ENCODE peak calls at places on chromosomes 11 and 22, in five cellular contexts. One of them, this sample, is unnamed.

GRCh38 chr11:13222285-13222684 is 55.3 kb upstream of the BMAL1 start:
- DNase-seq in stomach: no peak
- DNase-seq in MG63: no peak
- DNase-seq in left ventricle myocardium inferior: no peak
- DNase-seq in mammary epithelial cell: peak; percentile 80
- DNase-seq in this sample: no peak

GRCh38 chr11:118448294-118448693 is 12.0 kb downstream of the KMT2A start:
- DNase-seq in stomach: no peak
- DNase-seq in left ventricle myocardium inferior: no peak
- DNase-seq in MG63: no peak
- DNase-seq in mammary epithelial cell: peak; percentile 33
- DNase-seq in this sample: no peak

GRCh38 chr11:19958218-19958617 is 202.1 kb downstream of the DBX1 start:
- DNase-seq in left ventricle myocardium inferior: no peak
- DNase-seq in stomach: no peak
- DNase-seq in mammary epithelial cell: no peak
- DNase-seq in MG63: no peak
- DNase-seq in this sample: no peak

GRCh38 chr11:46416656-46417055 is 25.1 kb upstream of the CHRM4 start:
- DNase-seq in MG63: no peak
- DNase-seq in mammary epithelial cell: no peak
- DNase-seq in stomach: no peak
- DNase-seq in left ventricle myocardium inferior: no peak
- DNase-seq in this sample: no peak

GRCh38 chr22:50581950-50582561 is 593 bp downstream of the CHKB start:
- DNase-seq in stomach: no peak
- DNase-seq in left ventricle myocardium inferior: no peak
- DNase-seq in MG63: no peak
- DNase-seq in mammary epithelial cell: peak; percentile 19
- DNase-seq in this sample: no peak

GRCh38 chr11:126336646-126337045 is 18.8 kb upstream of the ST3GAL4 start:
- DNase-seq in MG63: no peak
- DNase-seq in stomach: no peak
- DNase-seq in left ventricle myocardium inferior: no peak
- DNase-seq in mammary epithelial cell: no peak
- DNase-seq in this sample: peak; percentile 17

GRCh38 chr11:130426223-130427048 is 2.0 kb downstream of the ADAMTS8 start:
- DNase-seq in mammary epithelial cell: no peak
- DNase-seq in left ventricle myocardium inferior: no peak
- DNase-seq in stomach: no peak
- DNase-seq in MG63: no peak
- DNase-seq in this sample: no peak

GRCh38 chr11:87299041-87299481 is 261.3 kb downstream of the TMEM135 start:
- DNase-seq in left ventricle myocardium inferior: no peak
- DNase-seq in stomach: no peak
- DNase-seq in MG63: no peak
- DNase-seq in mammary epithelial cell: peak; percentile 8
- DNase-seq in this sample: no peak

GRCh38 chr22:46596032-46596441 is 24.1 kb upstream of the GRAMD4 start:
- DNase-seq in stomach: no peak
- DNase-seq in mammary epithelial cell: no peak
- DNase-seq in left ventricle myocardium inferior: peak; percentile 67
- DNase-seq in MG63: no peak
- DNase-seq in this sample: no peak

GRCh38 chr11:72641900-72642814 is 32.1 kb downstream of the PDE2A start:
- DNase-seq in MG63: peak; percentile 25
- DNase-seq in left ventricle myocardium inferior: peak; percentile 51
- DNase-seq in mammary epithelial cell: peak; percentile 24
- DNase-seq in stomach: peak; percentile 39
- DNase-seq in this sample: no peak

GRCh38 chr22:32695451-32695891 is 106.0 kb upstream of the TIMP3 start:
- DNase-seq in mammary epithelial cell: peak; percentile 69
- DNase-seq in MG63: peak; percentile 65
- DNase-seq in left ventricle myocardium inferior: no peak
- DNase-seq in stomach: no peak
- DNase-seq in this sample: no peak

GRCh38 chr11:122186439-122187080 is 70.5 kb upstream of the BLID start:
- DNase-seq in stomach: no peak
- DNase-seq in MG63: peak; percentile 54
- DNase-seq in left ventricle myocardium inferior: no peak
- DNase-seq in mammary epithelial cell: peak; percentile 97
- DNase-seq in this sample: no peak

GRCh38 chr11:129282634-129283033 is 90.5 kb upstream of the ARHGAP32 start:
- DNase-seq in stomach: no peak
- DNase-seq in mammary epithelial cell: no peak
- DNase-seq in left ventricle myocardium inferior: no peak
- DNase-seq in MG63: no peak
- DNase-seq in this sample: no peak

GRCh38 chr22:31446767-31447166 is 42.9 kb downstream of the EIF4ENIF1 start:
- DNase-seq in left ventricle myocardium inferior: no peak
- DNase-seq in MG63: no peak
- DNase-seq in stomach: no peak
- DNase-seq in mammary epithelial cell: no peak
- DNase-seq in this sample: no peak

GRCh38 chr11:9600651-9601040 is 27.2 kb downstream of the WEE1 start:
- DNase-seq in MG63: no peak
- DNase-seq in left ventricle myocardium inferior: no peak
- DNase-seq in stomach: no peak
- DNase-seq in mammary epithelial cell: peak; percentile 94
- DNase-seq in this sample: no peak

GRCh38 chr22:43129426-43130425 is 13.5 kb downstream of the MCAT start:
- DNase-seq in MG63: no peak
- DNase-seq in stomach: no peak
- DNase-seq in left ventricle myocardium inferior: no peak
- DNase-seq in mammary epithelial cell: no peak
- DNase-seq in this sample: no peak

GRCh38 chr22:31295831-31296230 is 3.5 kb upstream of the PIK3IP1 start:
- DNase-seq in left ventricle myocardium inferior: no peak
- DNase-seq in mammary epithelial cell: peak; percentile 42
- DNase-seq in stomach: no peak
- DNase-seq in MG63: no peak
- DNase-seq in this sample: no peak

GRCh38 chr11:6745465-6746015 is 26.2 kb downstream of the OR2AG2 start:
- DNase-seq in left ventricle myocardium inferior: no peak
- DNase-seq in mammary epithelial cell: no peak
- DNase-seq in MG63: no peak
- DNase-seq in stomach: no peak
- DNase-seq in this sample: no peak

GRCh38 chr11:35897019-35897418 is 46.8 kb upstream of the LDLRAD3 start:
- DNase-seq in mammary epithelial cell: no peak
- DNase-seq in left ventricle myocardium inferior: no peak
- DNase-seq in stomach: no peak
- DNase-seq in MG63: no peak
- DNase-seq in this sample: no peak

GRCh38 chr22:50473855-50474671 is 772 bp downstream of the SBF1 start:
- DNase-seq in mammary epithelial cell: peak; percentile 47
- DNase-seq in stomach: peak; percentile 49
- DNase-seq in left ventricle myocardium inferior: peak; percentile 33
- DNase-seq in MG63: peak; percentile 59
- DNase-seq in this sample: no peak

GRCh38 chr11:70028147-70028855 is 49.8 kb upstream of the ANO1 start:
- DNase-seq in stomach: no peak
- DNase-seq in mammary epithelial cell: no peak
- DNase-seq in left ventricle myocardium inferior: no peak
- DNase-seq in MG63: no peak
- DNase-seq in this sample: no peak

GRCh38 chr11:20162824-20163777 is 2.8 kb upstream of the DBX1 start:
- DNase-seq in stomach: no peak
- DNase-seq in mammary epithelial cell: peak; percentile 22
- DNase-seq in MG63: peak; percentile 32
- DNase-seq in left ventricle myocardium inferior: no peak
- DNase-seq in this sample: no peak

GRCh38 chr22:32204856-32205722 is at the start of gene RFPL2:
- DNase-seq in mammary epithelial cell: peak; percentile 68
- DNase-seq in stomach: no peak
- DNase-seq in MG63: peak; percentile 71
- DNase-seq in left ventricle myocardium inferior: no peak
- DNase-seq in this sample: no peak

GRCh38 chr11:126891556-126892217 is 108.9 kb downstream of the KIRREL3 start:
- DNase-seq in MG63: peak; percentile 81
- DNase-seq in left ventricle myocardium inferior: peak; percentile 26
- DNase-seq in stomach: no peak
- DNase-seq in mammary epithelial cell: no peak
- DNase-seq in this sample: no peak

GRCh38 chr11:85783758-85784157 is 27.2 kb downstream of the SYTL2 start:
- DNase-seq in stomach: no peak
- DNase-seq in left ventricle myocardium inferior: no peak
- DNase-seq in mammary epithelial cell: peak; percentile 35
- DNase-seq in MG63: no peak
- DNase-seq in this sample: no peak

GRCh38 chr11:13278620-13279486 is 1.3 kb downstream of the BMAL1 start:
- DNase-seq in stomach: no peak
- DNase-seq in mammary epithelial cell: no peak
- DNase-seq in left ventricle myocardium inferior: peak; percentile 18
- DNase-seq in MG63: peak; percentile 14
- DNase-seq in this sample: no peak

DNA sequence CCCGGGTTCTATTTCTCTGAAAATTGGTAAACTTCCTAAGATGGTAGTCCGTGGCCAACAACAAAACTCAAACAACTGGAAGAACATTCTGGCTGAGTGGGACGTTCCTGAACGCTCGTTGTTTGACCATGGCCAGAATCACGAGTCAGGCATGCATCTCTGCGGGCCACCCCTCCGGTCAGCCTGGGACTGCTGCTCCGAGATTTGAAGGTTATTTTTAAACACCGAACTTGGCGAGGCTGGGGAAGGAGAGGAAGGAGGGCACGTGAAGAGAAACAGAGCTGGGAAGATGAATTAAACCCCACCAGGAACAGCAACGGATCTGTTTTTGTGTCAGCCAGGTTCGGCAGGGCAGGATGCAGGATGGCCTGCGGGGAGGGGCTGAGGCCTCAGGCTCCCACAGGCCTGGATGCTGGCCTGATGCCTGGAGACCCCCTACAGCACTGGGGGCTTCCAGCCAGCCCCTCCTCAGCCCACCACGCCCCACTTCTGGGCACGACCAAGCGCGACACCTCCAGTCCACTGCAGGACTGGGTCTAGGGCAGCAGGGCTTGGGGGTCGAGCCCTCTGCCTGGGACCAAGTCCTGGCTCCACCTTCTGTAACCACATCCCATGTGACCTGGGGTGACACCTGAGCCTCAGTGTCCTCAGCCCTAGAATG is 5.1 kb downstream of the SHISAL1 start:
- DNase-seq in MG63: no peak
- DNase-seq in stomach: no peak
- DNase-seq in mammary epithelial cell: no peak
- DNase-seq in left ventricle myocardium inferior: no peak
- DNase-seq in this sample: no peak
- H3K36me3 ChIP-seq in MG63: peaks cover 10% of the 10 kb centered on the region
- H3K36me3 ChIP-seq in stomach: no peaks in the 10 kb centered on the region
- H3K36me3 ChIP-seq in mammary epithelial cell: no peaks in the 10 kb centered on the region
- H3K36me3 ChIP-seq in left ventricle myocardium inferior: no peaks in the 10 kb centered on the region
- H3K36me3 ChIP-seq in this sample: no peaks in the 10 kb centered on the region

GRCh38 chr11:44113018-44113417 is 17.5 kb downstream of the EXT2 start:
- DNase-seq in MG63: no peak
- DNase-seq in stomach: no peak
- DNase-seq in left ventricle myocardium inferior: no peak
- DNase-seq in mammary epithelial cell: no peak
- DNase-seq in this sample: no peak

GRCh38 chr11:44112083-44112865 is 16.8 kb downstream of the EXT2 start:
- DNase-seq in left ventricle myocardium inferior: peak; percentile 53
- DNase-seq in MG63: peak; percentile 72
- DNase-seq in mammary epithelial cell: peak; percentile 57
- DNase-seq in stomach: no peak
- DNase-seq in this sample: no peak

GRCh38 chr11:44110231-44110679 is 14.8 kb downstream of the EXT2 start:
- DNase-seq in mammary epithelial cell: peak; percentile 32
- DNase-seq in stomach: peak; percentile 46
- DNase-seq in MG63: peak; percentile 47
- DNase-seq in left ventricle myocardium inferior: peak; percentile 50
- DNase-seq in this sample: no peak

GRCh38 chr11:44104472-44105294 is 9.2 kb downstream of the EXT2 start:
- DNase-seq in MG63: no peak
- DNase-seq in left ventricle myocardium inferior: no peak
- DNase-seq in stomach: no peak
- DNase-seq in mammary epithelial cell: no peak
- DNase-seq in this sample: no peak

DNA sequence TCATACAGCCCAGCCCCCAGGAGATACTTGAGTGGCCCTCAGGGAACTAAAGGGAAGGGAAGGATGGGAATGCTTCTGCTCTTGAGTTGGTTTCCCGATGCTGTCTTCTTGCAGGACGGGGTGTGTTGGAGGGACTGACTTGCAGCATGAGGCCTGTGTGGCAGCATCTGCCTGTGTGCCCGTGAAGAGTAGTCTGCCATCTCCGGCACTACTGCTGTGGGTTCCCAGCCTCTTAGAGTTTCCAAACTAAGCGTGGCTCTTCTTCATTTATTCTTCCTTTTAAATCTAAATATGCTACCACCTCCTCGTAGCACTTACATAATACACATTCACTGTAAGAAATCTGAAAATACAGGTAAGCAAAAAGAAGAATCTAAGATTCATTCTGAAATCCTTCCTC is 12.8 kb downstream of the EXT2 start:
- DNase-seq in mammary epithelial cell: no peak
- DNase-seq in stomach: no peak
- DNase-seq in MG63: no peak
- DNase-seq in left ventricle myocardium inferior: no peak
- DNase-seq in this sample: no peak
- H3K36me3 ChIP-seq in mammary epithelial cell: peaks cover 11% of the 10 kb centered on the region
- H3K36me3 ChIP-seq in stomach: peaks cover 30% of the 10 kb centered on the region
- H3K36me3 ChIP-seq in MG63: peaks cover 38% of the 10 kb centered on the region
- H3K36me3 ChIP-seq in left ventricle myocardium inferior: peaks cover 20% of the 10 kb centered on the region
- H3K36me3 ChIP-seq in this sample: no peaks in the 10 kb centered on the region

GRCh38 chr22:29824677-29825076 is 13.4 kb downstream of the ASCC2 start:
- DNase-seq in MG63: no peak
- DNase-seq in left ventricle myocardium inferior: no peak
- DNase-seq in stomach: peak; percentile 94
- DNase-seq in mammary epithelial cell: no peak
- DNase-seq in this sample: no peak
- H3K36me3 ChIP-seq in MG63: peaks cover 30% of the 10 kb centered on the region
- H3K36me3 ChIP-seq in left ventricle myocardium inferior: peaks cover 53% of the 10 kb centered on the region
- H3K36me3 ChIP-seq in stomach: peaks cover 83% of the 10 kb centered on the region
- H3K36me3 ChIP-seq in mammary epithelial cell: peaks cover 14% of the 10 kb centered on the region
- H3K36me3 ChIP-seq in this sample: no peaks in the 10 kb centered on the region

DNA sequence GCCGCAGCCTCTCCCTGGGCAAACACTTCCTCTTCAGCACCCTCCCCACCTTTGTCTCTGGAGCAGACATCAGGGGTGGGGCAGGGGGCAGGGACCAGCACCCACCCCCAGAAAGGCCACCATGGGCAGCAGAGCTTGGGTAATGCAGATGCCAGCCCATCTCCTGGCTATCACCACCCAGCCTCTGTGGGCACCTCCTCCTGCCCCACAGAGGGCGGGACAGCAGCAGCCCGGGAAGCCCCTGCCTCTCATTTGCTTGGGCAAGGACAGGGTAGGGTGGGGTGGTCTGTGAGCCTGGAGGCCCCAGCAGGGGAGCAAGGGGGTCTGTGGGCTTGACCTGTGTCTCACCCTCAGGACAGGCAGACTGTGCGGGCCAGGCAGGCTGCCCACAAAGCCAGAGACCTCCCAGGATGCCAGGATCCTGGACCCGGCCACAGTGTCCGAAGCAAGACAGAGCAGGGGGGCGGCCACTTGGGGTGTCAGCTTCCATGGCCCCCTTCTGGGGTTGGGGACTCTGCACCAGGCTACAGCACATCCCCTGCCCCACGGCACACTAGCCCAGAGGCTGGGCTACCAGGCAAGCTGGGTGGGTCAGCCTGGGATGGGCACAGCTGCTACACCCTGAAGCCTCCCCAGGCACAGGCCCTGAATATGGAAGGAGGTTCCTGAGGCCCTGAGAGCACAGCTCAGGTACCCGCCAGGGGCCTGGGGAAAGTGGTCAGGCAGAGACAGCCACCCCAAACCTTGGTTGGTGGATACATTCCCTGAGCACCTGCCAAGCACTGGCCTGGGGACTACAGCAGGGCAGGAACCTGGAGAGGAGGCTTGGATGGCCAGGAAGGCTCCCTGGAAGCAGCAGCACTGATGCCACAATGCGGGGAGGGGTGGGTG is 4.5 kb downstream of the RNH1 start:
- DNase-seq in left ventricle myocardium inferior: no peak
- DNase-seq in MG63: no peak
- DNase-seq in mammary epithelial cell: no peak
- DNase-seq in stomach: no peak
- DNase-seq in this sample: no peak
- H3K36me3 ChIP-seq in left ventricle myocardium inferior: peaks cover 41% of the 10 kb centered on the region
- H3K36me3 ChIP-seq in MG63: peaks cover 78% of the 10 kb centered on the region
- H3K36me3 ChIP-seq in mammary epithelial cell: peaks cover 10% of the 10 kb centered on the region
- H3K36me3 ChIP-seq in stomach: peaks cover 47% of the 10 kb centered on the region
- H3K36me3 ChIP-seq in this sample: peaks cover 23% of the 10 kb centered on the region

This sample was measured in breast epithelium.